ENCODE peak calls at places on chromosomes 16 and 17, in eight cellular contexts. A, G, L, K, H, Q, S and N are unnamed samples.

GRCh38 chr17:76492989-76493501 is 8.2 kb downstream of the RHBDF2 start:
- DNase-seq in L (no peak), K (peak), H (no peak), A (no peak), S (peak), Q (peak), G (no peak), N (no peak)

GRCh38 chr17:6092182-6092922 is 22.2 kb downstream of the WSCD1 start:
- DNase-seq in S (no peak), A (peak), H (no peak), G (no peak), L (no peak), Q (no peak), K (no peak), N (peak)

GRCh38 chr16:84141143-84141670 is 3.8 kb downstream of the HSDL1 start:
- DNase-seq in Q (no peak), S (no peak), G (no peak), A (no peak), L (no peak), K (no peak), H (peak), N (no peak)

GRCh38 chr16:47574091-47575054 is 113.2 kb downstream of the PHKB start:
- DNase-seq in S (no peak), K (no peak), L (no peak), H (peak), A (no peak), G (no peak), Q (no peak), N (no peak)

GRCh38 chr16:88760424-88761142 is 24.4 kb downstream of the PIEZO1 start:
- DNase-seq in H (no peak), Q (no peak), L (no peak), G (no peak), K (no peak), A (no peak), S (no peak), N (peak)

GRCh38 chr16:66103245-66103644 is 263.2 kb upstream of the CDH5 start:
- DNase-seq in S (no peak), Q (no peak), G (no peak), K (no peak), H (no peak), A (no peak), L (no peak), N (no peak)

GRCh38 chr17:70053241-70054234 is 21.5 kb upstream of the KCNJ16 start:
- DNase-seq in S (no peak), Q (no peak), L (no peak), K (no peak), H (no peak), A (no peak), G (no peak), N (no peak)

GRCh38 chr17:7019839-7020519 is 2.9 kb upstream of the BCL6B start:
- DNase-seq in K (no peak), A (no peak), H (peak), Q (peak), L (no peak), G (no peak), S (peak), N (peak)

GRCh38 chr17:39208893-39209292 is 8.8 kb downstream of the RPL19 start:
- DNase-seq in L (no peak), G (no peak), S (no peak), K (no peak), H (no peak), A (no peak), Q (no peak), N (no peak)

GRCh38 chr17:29241015-29241963 is 5.4 kb upstream of the CRYBA1 start:
- DNase-seq in H (peak), L (no peak), A (peak), Q (peak), S (peak), K (peak), G (no peak), N (peak)
- TF ChIP-seq CTCF in H (no peak), L (no peak), A (no peak), Q (no peak), S (no peak), K (peak), G (no peak), N (no peak)

DNA sequence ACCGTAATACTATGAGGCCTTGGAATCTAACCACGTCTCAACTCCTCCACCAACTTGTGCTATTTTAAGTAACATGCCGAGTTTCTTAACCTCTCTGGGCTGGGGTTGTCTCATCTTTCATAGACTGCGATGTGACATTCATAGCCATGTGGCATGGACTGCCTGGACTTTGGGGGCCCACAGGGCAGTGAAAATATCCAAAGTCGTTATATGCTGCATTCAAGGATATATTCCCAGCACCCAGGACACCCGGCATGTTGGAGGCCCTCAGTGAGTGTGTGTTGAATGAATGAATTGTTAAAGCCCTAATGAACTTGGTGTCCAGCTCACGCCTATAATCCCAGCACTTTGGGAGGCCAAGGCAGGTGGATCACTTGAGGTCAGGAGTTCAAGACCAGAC is 203.1 kb downstream of the CBLN1 start:
- DNase-seq in S (no peak), A (no peak), Q (no peak), K (no peak), G (no peak), H (no peak), L (no peak), N (no peak)
- H3K27ac ChIP-seq in S (no peak), A (no peak), Q (no peak), K (no peak), G (no peak), H (no peak), L (no peak), N (no peak)

GRCh38 chr17:32803544-32803943 is 73.4 kb downstream of the MYO1D start:
- DNase-seq in S (no peak), A (no peak), Q (no peak), H (no peak), K (no peak), G (no peak), L (no peak), N (no peak)

GRCh38 chr17:32798938-32799337 is 78.0 kb downstream of the MYO1D start:
- DNase-seq in G (no peak), H (no peak), L (no peak), K (no peak), Q (no peak), A (no peak), S (no peak), N (no peak)

GRCh38 chr17:32802306-32802705 is 74.6 kb downstream of the MYO1D start:
- DNase-seq in A (no peak), G (no peak), S (no peak), Q (no peak), K (no peak), L (no peak), H (no peak), N (no peak)

GRCh38 chr17:32801193-32801592 is 75.7 kb downstream of the MYO1D start:
- DNase-seq in Q (no peak), A (no peak), G (no peak), L (no peak), K (no peak), H (no peak), S (no peak), N (no peak)

DNA sequence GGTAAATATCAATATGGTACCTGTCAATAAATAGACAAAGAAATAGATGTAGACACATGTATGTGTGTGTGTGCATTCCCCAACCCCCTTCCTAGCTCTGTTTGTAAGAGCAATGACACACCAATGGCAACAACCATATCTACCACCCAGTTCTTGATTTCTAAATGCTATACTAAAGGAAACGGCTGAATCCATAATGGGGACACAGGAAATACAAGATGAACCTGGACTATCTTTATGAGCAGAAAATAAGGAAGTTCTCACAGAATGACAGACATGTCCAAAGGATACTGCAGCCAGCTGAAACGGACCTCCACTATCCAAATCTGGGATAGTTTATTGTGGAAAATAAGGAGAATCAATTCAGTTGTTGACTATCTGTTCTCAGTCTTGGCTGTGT is 75.3 kb downstream of the MYO1D start:
- DNase-seq in H (no peak), A (no peak), Q (no peak), S (no peak), G (no peak), K (no peak), L (no peak), N (no peak)
- H3K4me3 ChIP-seq in H (no peak), A (no peak), Q (no peak), S (no peak), G (no peak), K (no peak), L (no peak), N (no peak)

GRCh38 chr16:71880176-71880575 is 3.8 kb downstream of the ZNF821 start:
- DNase-seq in A (no peak), Q (no peak), H (no peak), G (no peak), S (no peak), L (no peak), K (no peak), N (no peak)

GRCh38 chr16:71883849-71884638 is at the start of gene ZNF821:
- DNase-seq in K (no peak), A (peak), S (peak), H (peak), G (peak), Q (peak), L (peak), N (peak)

GRCh38 chr16:71885261-71885650 is 1.3 kb upstream of the ZNF821 start:
- DNase-seq in K (no peak), S (no peak), Q (no peak), H (no peak), G (no peak), L (no peak), A (no peak), N (no peak)

GRCh38 chr16:71882505-71883192 is 1.3 kb downstream of the ZNF821 start:
- DNase-seq in Q (peak), A (no peak), L (peak), G (peak), S (peak), K (no peak), H (peak), N (peak)

GRCh38 chr16:71883193-71883848 is 661 bp downstream of the ZNF821 start:
- DNase-seq in H (peak), K (no peak), L (peak), S (peak), A (no peak), G (no peak), Q (peak), N (no peak)
- TF ChIP-seq CTCF in H (no peak), K (peak), L (no peak), S (no peak), A (no peak), G (no peak), Q (no peak), N (no peak)

GRCh38 chr17:42183741-42184711 is 1.2 kb downstream of the HCRT start:
- DNase-seq in Q (peak), A (peak), K (peak), G (peak), S (peak), L (peak), H (peak), N (no peak)
- H3K27ac ChIP-seq in Q (peak), A (peak), K (no peak), G (peak), S (peak), L (peak), H (no peak), N (peak)

GRCh38 chr16:71724320-71724751 is at the start of gene PHLPP2:
- DNase-seq in K (no peak), Q (no peak), H (no peak), G (no peak), L (no peak), A (no peak), S (no peak), N (no peak)
- H3K4me3 ChIP-seq in K (peak), Q (peak), H (peak), G (peak), L (peak), A (peak), S (peak), N (peak)

GRCh38 chr16:981695-982151 is at the start of gene SOX8:
- DNase-seq in Q (no peak), H (peak), L (no peak), A (no peak), K (no peak), S (peak), G (no peak), N (no peak)

GRCh38 chr16:980595-980854 is 1.0 kb upstream of the SOX8 start:
- DNase-seq in S (no peak), G (no peak), Q (no peak), H (no peak), L (no peak), A (no peak), K (no peak), N (no peak)

GRCh38 chr16:979106-979505 is 2.5 kb upstream of the SOX8 start:
- DNase-seq in A (no peak), K (no peak), G (no peak), H (no peak), L (no peak), Q (no peak), S (no peak), N (no peak)

GRCh38 chr16:978403-978802 is 3.2 kb upstream of the SOX8 start:
- DNase-seq in K (no peak), L (no peak), H (no peak), A (no peak), S (no peak), Q (no peak), G (no peak), N (no peak)

DNA sequence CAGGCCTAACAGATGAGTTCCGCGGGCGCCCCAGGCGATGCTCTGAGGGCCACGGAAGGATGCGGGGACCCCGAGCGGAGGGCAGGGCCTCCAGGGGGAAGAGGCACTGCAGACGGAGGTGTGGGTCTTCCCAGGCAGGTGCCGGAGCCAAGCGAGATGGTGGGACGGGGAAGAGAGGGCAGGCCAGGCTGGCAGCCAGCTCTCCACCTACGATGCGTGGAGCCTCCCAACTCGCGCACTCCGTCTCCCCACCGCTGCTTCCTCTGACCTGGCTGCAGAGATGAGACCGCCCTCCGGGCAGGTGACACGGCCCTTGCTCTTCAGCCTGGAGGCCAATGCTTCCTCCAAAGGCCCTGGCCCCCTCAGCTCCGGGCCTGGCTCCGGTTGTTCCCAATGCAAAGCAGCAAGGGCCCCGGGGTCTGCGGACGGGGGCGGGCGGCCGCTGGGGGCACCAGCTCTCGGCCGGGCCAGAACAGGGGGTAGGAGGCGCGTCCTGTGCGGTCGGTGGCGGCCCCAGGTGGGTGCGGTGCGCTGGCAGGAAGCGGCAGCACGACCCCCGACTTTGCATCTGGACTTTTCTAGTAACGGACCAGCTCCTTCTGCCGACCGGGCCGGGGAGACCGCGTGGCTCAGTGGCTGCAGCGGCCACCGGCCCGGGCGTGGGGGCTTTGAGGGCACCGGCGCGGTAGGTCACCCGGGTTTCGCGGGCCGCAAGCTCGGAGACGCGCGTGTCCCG is 1.5 kb upstream of the SOX8 start:
- DNase-seq in A (peak), G (no peak), L (no peak), S (no peak), Q (no peak), K (no peak), H (peak), N (no peak)
- TF ChIP-seq CTCF in A (no peak), G (no peak), L (no peak), S (no peak), Q (no peak), K (no peak), H (no peak), N (no peak)